ENCODE peak calls at places on chromosomes 13 and 19, in ten cellular contexts. E, O, G, L, D, K, I, Y, Q and W are unnamed samples.

GRCh38 chr13:41019578-41020347 is 647 bp upstream of the ELF1 start:
- DNase-seq in I (no peak), E (no peak), K (no peak), G (no peak), Y (no peak), L (no peak), Q (no peak), O (peak), D (no peak), W (no peak)

GRCh38 chr13:109160887-109161669 is 531.7 kb downstream of the MYO16 start:
- DNase-seq in Y (no peak), D (no peak), E (no peak), L (no peak), O (no peak), I (no peak), Q (no peak), G (peak), K (no peak), W (no peak)

GRCh38 chr19:54364775-54365257 is at the start of gene LAIR1:
- DNase-seq in Q (no peak), L (no peak), K (no peak), O (no peak), E (no peak), Y (no peak), I (no peak), G (no peak), D (no peak), W (no peak)

GRCh38 chr13:112756967-112757758 is 67.3 kb downstream of the ATP11A start:
- DNase-seq in Y (no peak), I (no peak), D (no peak), G (no peak), Q (no peak), O (peak), E (no peak), L (no peak), K (no peak), W (no peak)

GRCh38 chr13:72463561-72463960 is 263.9 kb downstream of the MZT1 start:
- DNase-seq in O (no peak), I (no peak), K (no peak), L (no peak), Q (no peak), E (no peak), D (no peak), G (no peak), Y (peak), W (no peak)

GRCh38 chr13:57632276-57633140 is 964 bp downstream of the PCDH17 start:
- DNase-seq in Y (peak), L (no peak), Q (peak), E (no peak), K (no peak), O (no peak), D (no peak), G (no peak), I (no peak), W (peak)

GRCh38 chr13:49210114-49210513 is 10.0 kb upstream of the MLNR start:
- DNase-seq in G (no peak), O (no peak), E (no peak), Y (no peak), Q (no peak), K (no peak), D (no peak), I (no peak), L (no peak), W (no peak)

GRCh38 chr13:26706381-26706780 is 54.2 kb downstream of the GPR12 start:
- DNase-seq in L (no peak), Q (peak), I (no peak), O (no peak), D (no peak), G (no peak), Y (no peak), K (no peak), E (no peak), W (no peak)

GRCh38 chr13:35865341-35866240 is 265.6 kb downstream of the DCLK1 start:
- DNase-seq in I (no peak), G (peak), E (no peak), Y (no peak), O (no peak), K (no peak), Q (no peak), D (no peak), L (no peak), W (no peak)

GRCh38 chr13:85367887-85368286 is 431.3 kb downstream of the SLITRK6 start:
- DNase-seq in Y (peak), I (no peak), O (no peak), D (no peak), G (no peak), K (no peak), Q (no peak), E (peak), L (no peak), W (no peak)

GRCh38 chr13:33017410-33017929 is 1.2 kb downstream of the KL start:
- DNase-seq in Q (peak), D (peak), O (peak), E (peak), G (peak), I (peak), K (peak), L (peak), Y (peak), W (no peak)

GRCh38 chr19:49640113-49640898 is at the start of gene RRAS:
- DNase-seq in O (peak), G (peak), L (peak), E (peak), I (peak), D (peak), K (peak), Y (peak), Q (peak), W (peak)

GRCh38 chr19:45568732-45569131 is 15.9 kb downstream of the OPA3 start:
- DNase-seq in K (peak), O (no peak), Y (peak), L (no peak), E (peak), I (no peak), G (peak), D (no peak), Q (no peak), W (no peak)

GRCh38 chr19:8253678-8254077 is 44.5 kb downstream of the CERS4 start:
- DNase-seq in I (no peak), L (no peak), D (no peak), Y (peak), E (peak), K (no peak), G (no peak), O (no peak), Q (no peak), W (no peak)

GRCh38 chr13:103140001-103140671 is 73.9 kb upstream of the SLC10A2 start:
- DNase-seq in D (no peak), Y (peak), E (no peak), Q (peak), O (peak), G (peak), I (no peak), K (peak), L (no peak), W (no peak)

GRCh38 chr13:44573790-44574465 is 2.2 kb downstream of the TSC22D1 start:
- DNase-seq in Q (peak), E (peak), G (peak), D (no peak), L (no peak), I (no peak), Y (peak), O (peak), K (peak), W (no peak)

GRCh38 chr13:24233351-24233901 is 72.9 kb downstream of the SPATA13 start:
- DNase-seq in L (no peak), Q (peak), O (no peak), Y (peak), E (peak), K (no peak), D (peak), I (no peak), G (no peak), W (no peak)

GRCh38 chr19:347946-348861 is 3.6 kb upstream of the MIER2 start:
- DNase-seq in E (no peak), I (no peak), Y (peak), L (no peak), Q (peak), G (no peak), D (no peak), O (no peak), K (no peak), W (no peak)

GRCh38 chr13:51643882-51644281 is 59.6 kb downstream of the WDFY2 start:
- DNase-seq in O (no peak), D (no peak), I (no peak), E (peak), L (no peak), Q (no peak), K (peak), G (peak), Y (peak), W (no peak)

GRCh38 chr13:60121288-60121687 is 42.4 kb downstream of the DIAPH3 start:
- DNase-seq in I (no peak), Q (no peak), G (no peak), L (no peak), K (no peak), E (no peak), Y (no peak), O (no peak), D (no peak), W (no peak)

GRCh38 chr19:4371209-4371897 is 28.0 kb downstream of the MPND start:
- DNase-seq in I (no peak), E (no peak), K (no peak), Q (peak), L (no peak), Y (no peak), G (no peak), O (no peak), D (no peak), W (no peak)

GRCh38 chr19:33194884-33195710 is 967 bp downstream of the LRP3 start:
- DNase-seq in E (peak), O (peak), Y (peak), L (peak), I (no peak), K (peak), Q (peak), D (peak), G (no peak), W (no peak)

GRCh38 chr13:40439928-40440327 is 226.5 kb downstream of the FOXO1 start:
- DNase-seq in G (no peak), L (no peak), O (no peak), I (peak), D (peak), E (no peak), K (no peak), Q (no peak), Y (no peak), W (no peak)

GRCh38 chr13:110592670-110593069 is 22.7 kb upstream of the NAXD start:
- DNase-seq in K (no peak), E (peak), L (no peak), O (no peak), I (no peak), Y (no peak), G (peak), D (no peak), Q (peak), W (no peak)

GRCh38 chr13:51729853-51730553 is 74.0 kb downstream of the DHRS12 start:
- DNase-seq in Y (peak), E (peak), D (peak), Q (no peak), K (peak), G (peak), L (no peak), I (no peak), O (peak), W (no peak)

GRCh38 chr19:46133101-46133627 is 8.7 kb upstream of the IGFL3 start:
- DNase-seq in Q (peak), G (peak), Y (peak), O (peak), D (peak), E (peak), L (peak), K (peak), I (no peak), W (peak)

GRCh38 chr19:1663854-1664253 is 11.4 kb upstream of the TCF3 start:
- DNase-seq in L (no peak), O (no peak), K (no peak), Q (no peak), Y (no peak), G (no peak), E (no peak), D (no peak), I (no peak), W (no peak)

GRCh38 chr19:7871530-7872305 is 2.5 kb downstream of the PRR36 start:
- DNase-seq in I (peak), G (peak), K (peak), O (peak), Y (peak), D (peak), L (peak), Q (peak), E (peak), W (peak)

GRCh38 chr19:53991224-53992113 is at the start of gene CACNG6:
- DNase-seq in G (no peak), I (no peak), L (no peak), K (peak), Y (peak), D (no peak), Q (peak), E (no peak), O (peak), W (peak)

GRCh38 chr19:46776927-46777911 is 11.2 kb downstream of the SLC1A5 start:
- DNase-seq in G (no peak), E (no peak), Q (peak), D (no peak), Y (no peak), O (peak), I (no peak), L (no peak), K (peak), W (no peak)

GRCh38 chr13:24629320-24629719 is 50.9 kb upstream of the ATP12A start:
- DNase-seq in Y (no peak), K (no peak), E (no peak), I (no peak), Q (peak), G (no peak), L (no peak), D (no peak), O (no peak), W (no peak)

GRCh38 chr19:35216833-35217707 is 11.5 kb downstream of the FAM187B start:
- DNase-seq in L (peak), Q (peak), E (no peak), G (peak), I (no peak), D (no peak), O (peak), Y (no peak), K (no peak), W (no peak)
- TF ChIP-seq CTCF in L (no peak), Q (peak), E (no peak), G (peak), I (no peak), D (no peak), O (no peak), Y (no peak), K (no peak), W (no peak)

DNA sequence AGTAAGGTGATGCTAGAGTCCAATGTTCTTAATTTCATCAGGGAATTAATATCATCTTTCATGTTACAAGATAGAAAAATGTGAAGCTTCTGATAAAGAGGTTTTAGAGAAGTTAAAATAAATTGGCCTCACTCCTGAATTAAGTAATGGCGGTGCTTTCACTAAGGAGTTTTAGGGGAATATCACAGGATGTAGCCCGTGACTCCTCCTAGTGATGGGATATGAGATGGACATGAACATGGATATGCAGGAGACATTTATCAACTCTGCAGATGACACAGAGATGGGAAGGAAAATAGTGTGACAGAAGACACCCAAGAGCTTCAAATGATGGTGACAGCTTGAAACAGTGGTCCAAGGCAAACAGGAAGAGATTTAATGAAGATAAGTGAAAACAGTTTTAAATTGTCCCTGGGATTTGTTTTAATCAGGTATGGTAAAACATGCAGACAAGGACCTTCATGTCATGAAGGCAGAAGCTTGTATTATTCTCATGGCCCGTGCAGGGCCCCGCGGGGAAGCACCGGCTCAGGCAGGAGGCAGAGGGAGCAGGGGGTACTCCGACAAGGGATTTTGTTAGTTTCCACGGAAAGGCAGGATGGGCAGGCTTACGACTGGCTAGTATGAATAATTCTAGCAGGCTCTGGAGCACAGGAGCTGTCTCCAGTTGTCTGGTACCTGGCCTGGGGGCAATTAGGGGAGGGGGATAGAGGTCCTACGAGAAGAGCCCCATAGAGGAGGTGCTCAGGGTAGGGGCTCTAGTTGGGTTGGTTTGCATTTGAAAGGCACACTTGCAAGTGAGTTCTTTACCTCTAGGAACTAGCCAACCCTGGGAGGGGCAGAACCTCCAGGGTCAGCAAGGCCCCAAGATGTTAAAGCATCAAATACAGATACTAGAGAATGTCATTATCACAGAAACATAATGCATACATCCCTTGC is 38.7 kb upstream of the FARP1 start:
- DNase-seq in G (peak), L (no peak), Y (peak), O (peak), D (no peak), E (peak), I (no peak), K (peak), Q (no peak), W (no peak)
- TF ChIP-seq CTCF in G (no peak), L (no peak), Y (peak), O (peak), D (no peak), E (peak), I (no peak), K (no peak), Q (peak), W (no peak)

DNA sequence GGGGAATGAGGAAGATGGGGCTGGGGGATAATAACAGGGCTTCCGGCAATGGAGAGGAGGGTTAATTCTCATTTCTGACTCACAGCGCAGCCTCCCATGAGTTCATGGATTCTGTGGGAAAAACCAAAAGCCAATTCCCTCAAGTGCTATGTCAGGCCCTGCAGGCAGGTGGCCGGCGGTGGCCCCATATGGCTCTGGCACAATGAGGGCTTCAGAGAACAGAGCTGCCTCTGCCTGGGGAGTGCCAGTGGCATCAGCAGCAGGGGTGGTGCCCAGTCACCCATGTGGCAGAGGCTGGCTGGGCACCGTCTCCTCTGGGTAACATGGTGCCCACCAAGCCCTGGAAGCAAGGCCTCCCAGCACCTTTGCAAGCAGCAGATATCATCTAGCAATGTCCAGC is 69.1 kb downstream of the ALOX5AP start:
- DNase-seq in D (no peak), I (no peak), Q (no peak), K (no peak), Y (no peak), E (no peak), O (peak), L (no peak), G (no peak), W (no peak)
- TF ChIP-seq CTCF in D (no peak), I (peak), Q (peak), K (no peak), Y (no peak), E (peak), O (peak), L (no peak), G (peak), W (no peak)

DNA sequence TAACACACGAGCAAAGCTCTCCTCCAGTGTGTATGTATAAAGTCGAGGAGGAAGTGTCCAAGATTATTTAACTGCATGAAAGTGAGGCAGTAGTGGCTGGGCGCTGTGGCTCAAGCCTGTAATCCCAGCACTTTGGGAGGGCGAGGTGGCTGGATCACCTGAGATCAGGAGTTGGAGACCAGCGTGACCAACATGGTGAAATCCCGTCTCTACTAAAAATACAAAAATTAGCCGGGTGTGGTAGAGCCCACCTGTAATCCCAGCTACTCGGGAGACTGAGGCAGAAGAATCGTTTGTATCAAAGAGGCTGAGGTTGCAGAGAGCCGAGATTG is 1.2 kb upstream of the ZNF20 start:
- DNase-seq in Y (no peak), E (no peak), L (no peak), G (no peak), K (no peak), O (no peak), I (no peak), D (no peak), Q (no peak), W (no peak)
- TF ChIP-seq CTCF in Y (no peak), E (no peak), L (no peak), G (no peak), K (no peak), O (no peak), I (peak), D (no peak), Q (peak), W (no peak)

DNA sequence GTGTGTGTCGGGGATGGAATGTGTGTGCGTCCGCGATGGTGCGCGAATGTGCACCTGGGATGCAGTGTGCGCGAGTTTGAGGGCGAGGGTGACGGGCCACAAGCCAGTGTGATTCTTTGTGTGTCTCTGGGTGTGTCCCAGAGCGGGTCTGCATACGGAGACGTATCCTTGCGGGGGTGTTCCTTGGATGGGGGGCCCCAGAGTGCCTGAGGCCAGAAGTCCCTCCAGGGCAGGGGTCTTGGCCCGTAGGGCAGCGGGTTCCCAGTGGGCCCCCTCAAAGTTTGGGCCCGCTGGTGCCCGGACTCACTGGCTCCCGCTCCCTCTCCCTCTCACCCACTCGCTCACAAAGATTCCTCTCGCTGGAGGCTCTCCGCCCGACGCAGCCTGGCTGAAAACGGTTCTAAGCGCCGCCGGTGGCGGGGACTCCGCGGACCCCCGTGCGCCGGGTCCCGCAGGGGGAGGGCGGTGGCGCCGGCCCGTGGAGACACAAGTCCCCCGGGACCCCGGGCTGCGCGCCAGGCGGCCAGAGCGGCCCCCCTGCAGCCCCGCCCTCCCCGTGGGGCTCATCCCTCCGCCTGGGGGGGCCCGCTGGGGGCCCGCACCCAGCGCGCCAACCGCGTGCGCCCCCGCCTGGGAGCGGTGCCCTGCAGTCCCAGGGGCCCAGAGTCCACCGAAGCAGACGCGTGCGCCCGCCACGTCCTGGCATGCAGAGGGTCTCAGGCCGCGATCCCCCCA is 886 bp downstream of the CRLF1 start:
- DNase-seq in I (no peak), G (no peak), L (no peak), K (no peak), D (no peak), O (no peak), Y (no peak), Q (peak), E (no peak), W (no peak)
- TF ChIP-seq CTCF in I (no peak), G (no peak), L (no peak), K (no peak), D (no peak), O (no peak), Y (no peak), Q (no peak), E (no peak), W (no peak)

GRCh38 chr19:41785653-41786052 is 10.7 kb upstream of the CEACAM3 start:
- DNase-seq in L (peak), K (peak), Y (peak), I (no peak), D (peak), G (peak), E (peak), Q (peak), O (peak), W (peak)
- TF ChIP-seq CTCF in L (peak), K (peak), Y (peak), I (peak), D (peak), G (peak), E (peak), Q (peak), O (peak), W (peak)